ENCODE peak calls at places on chromosomes 6 and 20, in seven cellular contexts. I is cardiac fibroblast, S is AG04450, X is Panc1, Q is omental fat pad, A is GM23338, L is colonic mucosa. P is an unnamed sample.
A peak's percentile ranks its signal among the peaks of the same experiment; 100 is the strongest.

GRCh38 chr20:54869765-54870164 is 394.4 kb downstream of the DOK5 start:
- DNase-seq in Q (no peak), L (no peak), S (no peak), I (no peak), X (no peak), A (no peak), P (no peak)

GRCh38 chr20:49699200-49699992 is 14.3 kb downstream of the B4GALT5 start:
- DNase-seq in X (no peak), S (no peak), L (no peak), A (peak; percentile 30), I (peak; percentile 49), Q (no peak), P (no peak)

GRCh38 chr20:34023937-34024732 is 30.4 kb downstream of the RALY start:
- DNase-seq in I (no peak), L (no peak), S (no peak), Q (no peak), X (no peak), A (no peak), P (no peak)

GRCh38 chr20:59207742-59208357 is 44.2 kb downstream of the ZNF831 start:
- DNase-seq in S (no peak), X (no peak), A (peak; percentile 95), I (peak; percentile 4), L (peak; percentile 79), Q (no peak), P (no peak)

GRCh38 chr6:32439708-32440214 is at the start of gene HLA-DRA:
- DNase-seq in I (peak; percentile 60), S (peak; percentile 4), Q (no peak), A (peak; percentile 90), X (no peak), L (peak; percentile 25), P (no peak)

GRCh38 chr20:53940883-53941546 is 129.4 kb downstream of the BCAS1 start:
- DNase-seq in A (peak; percentile 51), Q (no peak), S (no peak), X (no peak), L (no peak), I (peak; percentile 96), P (no peak)

GRCh38 chr6:161336479-161336878 is 62.6 kb upstream of the AGPAT4 start:
- DNase-seq in X (no peak), Q (no peak), S (no peak), L (no peak), A (no peak), I (no peak), P (no peak)

GRCh38 chr6:26493258-26493657 is 6.8 kb upstream of the BTN1A1 start:
- DNase-seq in S (no peak), A (peak; percentile 39), X (no peak), Q (no peak), L (no peak), I (peak; percentile 51), P (no peak)

GRCh38 chr6:16511723-16512584 is 249.3 kb downstream of the ATXN1 start:
- DNase-seq in S (no peak), X (no peak), A (no peak), Q (no peak), I (no peak), L (no peak), P (no peak)

GRCh38 chr20:48847498-48848205 is 19.9 kb upstream of the PREX1 start:
- DNase-seq in X (no peak), S (no peak), I (no peak), A (no peak), L (no peak), Q (no peak), P (no peak)

GRCh38 chr6:75437451-75438185 is 56.0 kb downstream of the FILIP1 start:
- DNase-seq in X (no peak), Q (no peak), L (no peak), S (no peak), A (no peak), I (peak; percentile 61), P (no peak)

GRCh38 chr6:80331522-80331921 is 225.1 kb downstream of the BCKDHB start:
- DNase-seq in L (no peak), Q (no peak), A (no peak), S (no peak), X (no peak), I (no peak), P (no peak)

GRCh38 chr6:155497273-155497672 is 41.6 kb upstream of the NOX3 start:
- DNase-seq in Q (no peak), S (no peak), X (no peak), A (no peak), L (no peak), I (no peak), P (no peak)

GRCh38 chr6:89353702-89354392 is 1.3 kb upstream of the UBE2J1 start:
- DNase-seq in L (no peak), I (no peak), Q (no peak), A (no peak), S (no peak), X (no peak), P (no peak)

GRCh38 chr6:163592872-163593271 is 178.4 kb downstream of the QKI start:
- DNase-seq in L (no peak), Q (no peak), S (no peak), I (no peak), X (no peak), A (no peak), P (no peak)
- TF ChIP-seq CTCF in L (no peak), Q (no peak), S (no peak), I (no peak), X (no peak), A (no peak), P (no peak)

GRCh38 chr6:106512048-106512957 is 117.0 kb downstream of the RTN4IP1 start:
- DNase-seq in A (peak; percentile 80), Q (no peak), S (no peak), I (peak; percentile 51), L (peak; percentile 89), X (no peak), P (no peak)

GRCh38 chr6:106510090-106510970 is 119.0 kb downstream of the RTN4IP1 start:
- DNase-seq in L (peak; percentile 90), S (no peak), X (no peak), I (peak; percentile 59), A (peak; percentile 71), Q (no peak), P (peak; percentile 35)

GRCh38 chr6:106508836-106509235 is 120.5 kb downstream of the RTN4IP1 start:
- DNase-seq in L (no peak), Q (no peak), X (no peak), A (no peak), S (no peak), I (peak; percentile 82), P (no peak)

GRCh38 chr6:106511274-106512047 is 117.8 kb downstream of the RTN4IP1 start:
- DNase-seq in Q (no peak), S (no peak), X (no peak), A (peak; percentile 81), I (peak; percentile 52), L (peak; percentile 53), P (no peak)

GRCh38 chr6:106509420-106510089 is 119.7 kb downstream of the RTN4IP1 start:
- DNase-seq in A (peak; percentile 82), L (no peak), X (no peak), I (no peak), S (no peak), Q (no peak), P (no peak)
- TF ChIP-seq CTCF in A (peak; percentile 33), L (no peak), X (no peak), I (peak; percentile 28), S (peak; percentile 34), Q (no peak), P (no peak)

GRCh38 chr6:159756508-159756907 is 5.3 kb upstream of the ACAT2 start:
- DNase-seq in Q (no peak), I (no peak), L (no peak), S (no peak), X (no peak), A (no peak), P (no peak)

GRCh38 chr6:159759645-159760044 is 2.2 kb upstream of the ACAT2 start:
- DNase-seq in Q (no peak), A (no peak), X (no peak), L (no peak), S (no peak), I (no peak), P (no peak)

GRCh38 chr6:159761135-159761872 is 541 bp upstream of the ACAT2 start:
- DNase-seq in X (no peak), S (no peak), L (peak; percentile 37), A (peak; percentile 44), I (peak; percentile 15), Q (no peak), P (no peak)

GRCh38 chr6:159760602-159761057 is 1.2 kb upstream of the ACAT2 start:
- DNase-seq in A (peak; percentile 93), L (no peak), I (peak; percentile 78), Q (no peak), S (peak; percentile 30), X (no peak), P (no peak)

GRCh38 chr6:159758031-159759001 is 3.5 kb upstream of the ACAT2 start:
- DNase-seq in L (no peak), S (peak; percentile 16), Q (no peak), X (no peak), I (peak; percentile 21), A (peak; percentile 41), P (no peak)
- TF ChIP-seq CTCF in L (no peak), S (peak; percentile 43), Q (no peak), X (no peak), I (peak; percentile 28), A (peak; percentile 40), P (no peak)

GRCh38 chr6:170005680-170006470 is 254.5 kb downstream of the ERMARD start:
- DNase-seq in A (no peak), L (no peak), Q (no peak), X (no peak), S (no peak), I (no peak), P (no peak)

GRCh38 chr6:170007468-170008240 is 256.2 kb downstream of the ERMARD start:
- DNase-seq in I (no peak), A (no peak), Q (no peak), L (no peak), X (no peak), S (no peak), P (no peak)

GRCh38 chr6:170004585-170005210 is 253.3 kb downstream of the ERMARD start:
- DNase-seq in A (peak; percentile 28), I (no peak), X (no peak), L (no peak), S (no peak), Q (no peak), P (no peak)

GRCh38 chr6:170008386-170008785 is 257.0 kb downstream of the ERMARD start:
- DNase-seq in Q (no peak), A (no peak), S (no peak), L (no peak), I (no peak), X (no peak), P (no peak)

DNA sequence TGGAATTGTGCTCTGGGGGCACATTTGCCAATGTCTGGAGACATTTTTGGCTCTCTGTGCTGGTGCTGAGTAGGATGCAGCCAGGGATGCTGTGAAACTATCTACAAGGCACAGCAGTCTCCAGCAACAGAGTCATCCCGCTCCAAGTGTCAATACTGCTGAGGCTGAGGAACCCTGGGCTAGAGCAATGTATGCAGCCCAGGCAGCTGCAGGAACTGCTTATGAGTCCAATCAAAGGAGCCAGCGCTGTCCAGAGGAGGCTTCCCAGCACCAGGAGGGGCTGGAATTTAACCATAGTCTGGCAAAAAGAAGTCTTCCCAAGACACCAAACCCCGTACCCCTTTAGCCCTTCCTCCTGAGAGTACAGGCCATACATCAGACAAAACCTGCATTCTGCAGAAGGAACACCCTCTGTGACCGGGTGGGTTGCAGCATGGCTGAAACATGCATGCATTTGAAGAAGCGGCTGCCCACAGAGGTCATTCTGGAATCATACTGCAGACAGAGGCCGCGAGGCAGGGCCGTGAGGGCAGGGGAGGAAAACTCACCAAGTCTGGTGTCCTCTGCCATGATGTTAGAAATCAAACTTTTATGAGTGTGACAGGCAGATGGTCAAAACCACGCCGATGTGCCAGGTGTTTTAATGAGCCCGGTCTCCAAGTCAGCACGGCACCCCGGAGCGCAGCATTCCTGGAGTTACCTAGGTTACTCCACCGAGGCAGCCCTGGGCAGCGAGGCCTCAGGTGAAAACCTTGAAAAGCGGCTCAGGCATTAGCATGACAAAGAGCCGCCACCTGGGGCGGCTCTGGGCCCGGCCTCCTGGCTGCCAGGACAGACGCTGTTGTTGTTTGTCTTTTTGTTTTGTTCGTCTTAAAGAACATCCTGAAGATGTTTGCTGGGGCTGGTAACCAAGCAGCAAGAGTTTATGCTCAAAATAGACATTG is 255.4 kb downstream of the ERMARD start:
- DNase-seq in A (peak; percentile 98), L (no peak), X (no peak), Q (no peak), S (no peak), I (no peak), P (no peak)
- TF ChIP-seq CTCF in A (no peak), L (no peak), X (no peak), Q (no peak), S (no peak), I (no peak), P (no peak)

P was measured in D721Med.